ENCODE peak calls at places on chromosomes 3 and 15, in six cellular contexts. One of them, this sample, is unnamed.

GRCh38 chr3:196067439-196067838 is 14.5 kb downstream of the TFRC start:
- DNase-seq in left lung: no peak
- DNase-seq in fibroblast of lung: no peak
- DNase-seq in tibial nerve: no peak
- DNase-seq in breast epithelium: no peak
- DNase-seq in PC-3: no peak
- DNase-seq in this sample: no peak

GRCh38 chr3:119330181-119330580 is 36.0 kb downstream of the ARHGAP31 start:
- DNase-seq in left lung: no peak
- DNase-seq in fibroblast of lung: no peak
- DNase-seq in tibial nerve: no peak
- DNase-seq in breast epithelium: no peak
- DNase-seq in PC-3: no peak
- DNase-seq in this sample: no peak

GRCh38 chr3:60304103-60304502 is 947.1 kb downstream of the FHIT start:
- DNase-seq in left lung: no peak
- DNase-seq in fibroblast of lung: peak
- DNase-seq in tibial nerve: no peak
- DNase-seq in breast epithelium: no peak
- DNase-seq in PC-3: no peak
- DNase-seq in this sample: no peak

GRCh38 chr3:122996038-122996580 is 31.5 kb downstream of the SEMA5B start:
- DNase-seq in left lung: no peak
- DNase-seq in fibroblast of lung: no peak
- DNase-seq in tibial nerve: no peak
- DNase-seq in breast epithelium: no peak
- DNase-seq in PC-3: no peak
- DNase-seq in this sample: no peak

GRCh38 chr3:46406786-46407611 is at the start of the genes CCR5AS and CCRL2:
- DNase-seq in left lung: peak
- DNase-seq in fibroblast of lung: peak
- DNase-seq in tibial nerve: peak
- DNase-seq in breast epithelium: no peak
- DNase-seq in PC-3: peak
- DNase-seq in this sample: peak

GRCh38 chr15:48109856-48110531 is 10.8 kb upstream of the SLC24A5 start:
- DNase-seq in left lung: no peak
- DNase-seq in fibroblast of lung: no peak
- DNase-seq in tibial nerve: no peak
- DNase-seq in breast epithelium: no peak
- DNase-seq in PC-3: no peak
- DNase-seq in this sample: no peak

GRCh38 chr3:196620228-196620627 is 19.3 kb upstream of the NRROS start:
- DNase-seq in left lung: peak
- DNase-seq in fibroblast of lung: peak
- DNase-seq in tibial nerve: no peak
- DNase-seq in breast epithelium: peak
- DNase-seq in PC-3: no peak
- DNase-seq in this sample: peak

GRCh38 chr3:172607305-172608121 is 84.3 kb upstream of the TNFSF10 start:
- DNase-seq in left lung: no peak
- DNase-seq in fibroblast of lung: peak
- DNase-seq in tibial nerve: no peak
- DNase-seq in breast epithelium: no peak
- DNase-seq in PC-3: peak
- DNase-seq in this sample: peak

GRCh38 chr3:126704494-126705214 is 614 bp downstream of the CHCHD6 start:
- DNase-seq in left lung: no peak
- DNase-seq in fibroblast of lung: peak
- DNase-seq in tibial nerve: no peak
- DNase-seq in breast epithelium: no peak
- DNase-seq in PC-3: no peak
- DNase-seq in this sample: no peak

GRCh38 chr15:73906346-73907017 is 19.8 kb upstream of the LOXL1 start:
- DNase-seq in left lung: no peak
- DNase-seq in fibroblast of lung: peak
- DNase-seq in tibial nerve: no peak
- DNase-seq in breast epithelium: no peak
- DNase-seq in PC-3: no peak
- DNase-seq in this sample: no peak

GRCh38 chr3:185152433-185153169 is at the start of gene C3orf70:
- DNase-seq in left lung: no peak
- DNase-seq in fibroblast of lung: peak
- DNase-seq in tibial nerve: no peak
- DNase-seq in breast epithelium: no peak
- DNase-seq in PC-3: peak
- DNase-seq in this sample: peak

GRCh38 chr3:36455406-36455805 is 75.1 kb downstream of the STAC start:
- DNase-seq in left lung: no peak
- DNase-seq in fibroblast of lung: no peak
- DNase-seq in tibial nerve: no peak
- DNase-seq in breast epithelium: no peak
- DNase-seq in PC-3: no peak
- DNase-seq in this sample: no peak

GRCh38 chr3:23304424-23304823 is 101.3 kb downstream of the UBE2E2 start:
- DNase-seq in left lung: no peak
- DNase-seq in fibroblast of lung: peak
- DNase-seq in tibial nerve: no peak
- DNase-seq in breast epithelium: no peak
- DNase-seq in PC-3: no peak
- DNase-seq in this sample: no peak

GRCh38 chr3:69542265-69543079 is 156.6 kb upstream of the FRMD4B start:
- DNase-seq in left lung: peak
- DNase-seq in fibroblast of lung: peak
- DNase-seq in tibial nerve: no peak
- DNase-seq in breast epithelium: no peak
- DNase-seq in PC-3: no peak
- DNase-seq in this sample: no peak

GRCh38 chr3:155631323-155632019 is 113.4 kb downstream of the PLCH1 start:
- DNase-seq in left lung: no peak
- DNase-seq in fibroblast of lung: peak
- DNase-seq in tibial nerve: no peak
- DNase-seq in breast epithelium: no peak
- DNase-seq in PC-3: no peak
- DNase-seq in this sample: no peak

GRCh38 chr15:23855947-23856346 is 168.8 kb upstream of the NDN start:
- DNase-seq in left lung: no peak
- DNase-seq in fibroblast of lung: no peak
- DNase-seq in tibial nerve: no peak
- DNase-seq in breast epithelium: no peak
- DNase-seq in PC-3: no peak
- DNase-seq in this sample: no peak

GRCh38 chr3:1275495-1275894 is 182.7 kb downstream of the CNTN6 start:
- DNase-seq in left lung: no peak
- DNase-seq in fibroblast of lung: no peak
- DNase-seq in tibial nerve: peak
- DNase-seq in breast epithelium: no peak
- DNase-seq in PC-3: no peak
- DNase-seq in this sample: peak

GRCh38 chr3:85939026-85939616 is 980.3 kb downstream of the CADM2 start:
- DNase-seq in left lung: no peak
- DNase-seq in fibroblast of lung: peak
- DNase-seq in tibial nerve: no peak
- DNase-seq in breast epithelium: no peak
- DNase-seq in PC-3: no peak
- DNase-seq in this sample: no peak

GRCh38 chr3:128083396-128083795 is 31.2 kb downstream of the SEC61A1 start:
- DNase-seq in left lung: peak
- DNase-seq in fibroblast of lung: no peak
- DNase-seq in tibial nerve: no peak
- DNase-seq in breast epithelium: no peak
- DNase-seq in PC-3: no peak
- DNase-seq in this sample: no peak

GRCh38 chr15:52343831-52344230 is 48.2 kb upstream of the MYO5C start:
- DNase-seq in left lung: no peak
- DNase-seq in fibroblast of lung: peak
- DNase-seq in tibial nerve: no peak
- DNase-seq in breast epithelium: no peak
- DNase-seq in PC-3: no peak
- DNase-seq in this sample: peak

GRCh38 chr3:192715126-192715525 is 12.2 kb downstream of the FGF12 start:
- DNase-seq in left lung: no peak
- DNase-seq in fibroblast of lung: no peak
- DNase-seq in tibial nerve: no peak
- DNase-seq in breast epithelium: no peak
- DNase-seq in PC-3: no peak
- DNase-seq in this sample: no peak

GRCh38 chr3:183697610-183698317 is at the start of gene YEATS2:
- DNase-seq in left lung: peak
- DNase-seq in fibroblast of lung: peak
- DNase-seq in tibial nerve: peak
- DNase-seq in breast epithelium: no peak
- DNase-seq in PC-3: peak
- DNase-seq in this sample: peak

GRCh38 chr3:82643948-82644347 is 882.5 kb upstream of the GBE1 start:
- DNase-seq in left lung: no peak
- DNase-seq in fibroblast of lung: peak
- DNase-seq in tibial nerve: no peak
- DNase-seq in breast epithelium: no peak
- DNase-seq in PC-3: peak
- DNase-seq in this sample: no peak

GRCh38 chr3:159200176-159200575 is 398.3 kb downstream of the MFSD1 start:
- DNase-seq in left lung: no peak
- DNase-seq in fibroblast of lung: peak
- DNase-seq in tibial nerve: no peak
- DNase-seq in breast epithelium: no peak
- DNase-seq in PC-3: peak
- DNase-seq in this sample: peak

GRCh38 chr15:78930577-78931388 is 14.1 kb downstream of the CTSH start:
- DNase-seq in left lung: no peak
- DNase-seq in fibroblast of lung: peak
- DNase-seq in tibial nerve: no peak
- DNase-seq in breast epithelium: peak
- DNase-seq in PC-3: peak
- DNase-seq in this sample: peak

GRCh38 chr3:162629372-162629771 is 1132.8 kb downstream of the OTOL1 start:
- DNase-seq in left lung: no peak
- DNase-seq in fibroblast of lung: peak
- DNase-seq in tibial nerve: no peak
- DNase-seq in breast epithelium: no peak
- DNase-seq in PC-3: no peak
- DNase-seq in this sample: no peak

GRCh38 chr15:92869263-92869940 is 30.7 kb upstream of the CHD2 start:
- DNase-seq in left lung: no peak
- DNase-seq in fibroblast of lung: peak
- DNase-seq in tibial nerve: no peak
- DNase-seq in breast epithelium: peak
- DNase-seq in PC-3: peak
- DNase-seq in this sample: no peak

GRCh38 chr3:170727754-170728153 is 141.9 kb upstream of the SLC7A14 start:
- DNase-seq in left lung: no peak
- DNase-seq in fibroblast of lung: no peak
- DNase-seq in tibial nerve: no peak
- DNase-seq in breast epithelium: no peak
- DNase-seq in PC-3: no peak
- DNase-seq in this sample: no peak
- H3K27ac ChIP-seq in left lung: no peak
- H3K27ac ChIP-seq in fibroblast of lung: peak
- H3K27ac ChIP-seq in tibial nerve: no peak
- H3K27ac ChIP-seq in breast epithelium: peak
- H3K27ac ChIP-seq in PC-3: peak
- H3K27ac ChIP-seq in this sample: peak

GRCh38 chr3:107668398-107668797 is 145.6 kb downstream of the BBX start:
- DNase-seq in left lung: no peak
- DNase-seq in fibroblast of lung: no peak
- DNase-seq in tibial nerve: no peak
- DNase-seq in breast epithelium: no peak
- DNase-seq in PC-3: no peak
- DNase-seq in this sample: no peak

GRCh38 chr3:107666853-107667252 is 144.1 kb downstream of the BBX start:
- DNase-seq in left lung: no peak
- DNase-seq in fibroblast of lung: no peak
- DNase-seq in tibial nerve: no peak
- DNase-seq in breast epithelium: no peak
- DNase-seq in PC-3: no peak
- DNase-seq in this sample: no peak

GRCh38 chr3:107670991-107671390 is 148.2 kb downstream of the BBX start:
- DNase-seq in left lung: no peak
- DNase-seq in fibroblast of lung: no peak
- DNase-seq in tibial nerve: no peak
- DNase-seq in breast epithelium: no peak
- DNase-seq in PC-3: no peak
- DNase-seq in this sample: no peak

GRCh38 chr3:107669669-107670068 is 146.9 kb downstream of the BBX start:
- DNase-seq in left lung: no peak
- DNase-seq in fibroblast of lung: peak
- DNase-seq in tibial nerve: no peak
- DNase-seq in breast epithelium: no peak
- DNase-seq in PC-3: no peak
- DNase-seq in this sample: no peak

DNA sequence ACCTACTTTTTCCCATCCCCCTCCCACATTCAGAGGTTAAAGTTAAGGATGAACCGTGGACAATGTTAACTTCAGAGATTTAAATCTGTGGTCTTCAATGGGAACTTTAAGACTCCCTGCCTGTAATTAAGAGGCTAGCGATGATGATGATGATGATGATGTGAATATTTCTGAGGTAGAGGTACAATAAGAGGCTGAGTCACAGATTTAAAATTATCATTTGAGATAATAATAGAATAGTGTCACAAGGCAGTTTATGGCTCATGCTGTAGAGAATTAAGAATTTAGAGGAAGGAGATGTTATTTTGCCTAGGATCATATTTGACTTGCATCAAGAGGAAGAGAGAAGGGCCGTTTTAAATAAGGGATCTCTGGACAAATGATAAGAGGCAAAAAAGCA is 146.2 kb downstream of the BBX start:
- DNase-seq in left lung: no peak
- DNase-seq in fibroblast of lung: no peak
- DNase-seq in tibial nerve: no peak
- DNase-seq in breast epithelium: no peak
- DNase-seq in PC-3: no peak
- DNase-seq in this sample: no peak
- H3K27ac ChIP-seq in left lung: no peak
- H3K27ac ChIP-seq in fibroblast of lung: no peak
- H3K27ac ChIP-seq in tibial nerve: no peak
- H3K27ac ChIP-seq in breast epithelium: no peak
- H3K27ac ChIP-seq in PC-3: no peak
- H3K27ac ChIP-seq in this sample: no peak

GRCh38 chr15:28192772-28193171 is 93.7 kb upstream of the OCA2 start:
- DNase-seq in left lung: no peak
- DNase-seq in fibroblast of lung: no peak
- DNase-seq in tibial nerve: no peak
- DNase-seq in breast epithelium: no peak
- DNase-seq in PC-3: no peak
- DNase-seq in this sample: no peak
- H3K27ac ChIP-seq in left lung: no peak
- H3K27ac ChIP-seq in fibroblast of lung: peak
- H3K27ac ChIP-seq in tibial nerve: no peak
- H3K27ac ChIP-seq in breast epithelium: no peak
- H3K27ac ChIP-seq in PC-3: no peak
- H3K27ac ChIP-seq in this sample: no peak

DNA sequence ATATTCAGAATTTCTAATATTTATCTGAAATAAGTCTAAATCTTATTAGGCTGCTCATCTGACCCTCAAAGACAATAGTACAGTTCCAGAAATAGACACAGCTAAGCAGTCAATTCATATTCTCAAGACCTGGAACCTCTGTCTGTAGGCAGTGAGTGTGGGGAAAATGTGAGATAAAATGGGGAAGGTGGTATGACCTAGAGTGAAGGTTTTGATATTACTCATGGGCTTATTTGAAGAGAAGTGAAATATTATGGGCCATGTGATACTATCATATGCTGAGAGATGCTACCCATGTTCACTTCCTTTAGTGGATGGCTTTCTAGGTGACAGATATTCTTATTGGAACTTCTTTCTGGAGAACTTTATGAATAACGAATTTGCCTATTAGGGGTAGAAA is 33.5 kb downstream of the TGFBR2 start:
- DNase-seq in left lung: no peak
- DNase-seq in fibroblast of lung: no peak
- DNase-seq in tibial nerve: no peak
- DNase-seq in breast epithelium: no peak
- DNase-seq in PC-3: no peak
- DNase-seq in this sample: no peak
- H3K27ac ChIP-seq in left lung: no peak
- H3K27ac ChIP-seq in fibroblast of lung: no peak
- H3K27ac ChIP-seq in tibial nerve: no peak
- H3K27ac ChIP-seq in breast epithelium: no peak
- H3K27ac ChIP-seq in PC-3: no peak
- H3K27ac ChIP-seq in this sample: no peak

This sample was measured in brain microvascular endothelial cell.